ENCODE peak calls at places on chromosomes 6 and 20, in four cellular contexts. F is H1, N is GM12878, J is HepG2. Y is an unnamed sample.
A peak's percentile ranks its signal among the peaks of the same experiment; 100 is the strongest.

GRCh38 chr20:41030536-41031242 is 2.1 kb downstream of the TOP1 start:
- DNase-seq in F (no peak), N (no peak), J (peak; percentile 24), Y (no peak)

GRCh38 chr6:90868256-90868655 is 281.4 kb upstream of the MAP3K7 start:
- DNase-seq in F (no peak), N (no peak), J (no peak), Y (no peak)

GRCh38 chr20:50513169-50514034 is 3.2 kb downstream of the PTPN1 start:
- DNase-seq in F (no peak), N (no peak), J (no peak), Y (no peak)

GRCh38 chr6:116251568-116252384 is 2.1 kb downstream of the TSPYL4 start:
- DNase-seq in F (no peak), N (no peak), J (no peak), Y (no peak)

GRCh38 chr20:49985617-49986016 is 2.8 kb downstream of the SNAI1 start:
- DNase-seq in F (no peak), N (no peak), J (no peak), Y (no peak)

GRCh38 chr6:7417684-7418083 is 28.1 kb downstream of the RIOK1 start:
- DNase-seq in F (no peak), N (no peak), J (no peak), Y (peak; percentile 38)

GRCh38 chr6:164928041-164928321 is 381.4 kb downstream of the C6orf118 start:
- DNase-seq in F (no peak), N (no peak), J (no peak), Y (no peak)

GRCh38 chr6:33410711-33411631 is at the start of gene PHF1:
- DNase-seq in F (peak; percentile 74), N (no peak), J (no peak), Y (peak; percentile 94)

GRCh38 chr20:36507746-36508145 is 33.6 kb upstream of the MYL9 start:
- DNase-seq in F (no peak), N (no peak), J (no peak), Y (no peak)

GRCh38 chr20:44762466-44763140 is 16.9 kb downstream of the KCNK15 start:
- DNase-seq in F (no peak), N (no peak), J (no peak), Y (peak; percentile 76)

GRCh38 chr6:159761135-159761872 is 541 bp upstream of the ACAT2 start:
- DNase-seq in F (peak; percentile 59), N (no peak), J (peak; percentile 14), Y (peak; percentile 36)

GRCh38 chr6:145151624-145152023 is 583.7 kb downstream of the EPM2A start:
- DNase-seq in F (no peak), N (no peak), J (no peak), Y (no peak)

GRCh38 chr6:143441680-143442359 is 8.7 kb downstream of the ADAT2 start:
- DNase-seq in F (no peak), N (no peak), J (no peak), Y (no peak)

GRCh38 chr6:43823879-43824740 is 54.1 kb downstream of the VEGFA start:
- DNase-seq in F (no peak), N (no peak), J (peak; percentile 81), Y (no peak)

GRCh38 chr6:34027445-34027936 is 118.4 kb downstream of the GRM4 start:
- DNase-seq in F (peak; percentile 97), N (no peak), J (peak; percentile 30), Y (peak; percentile 88)

GRCh38 chr20:3239867-3240775 is 1.1 kb upstream of the SLC4A11 start:
- DNase-seq in F (peak; percentile 73), N (no peak), J (no peak), Y (no peak)

GRCh38 chr6:14664616-14665315 is 547.2 kb downstream of the CD83 start:
- DNase-seq in F (no peak), N (no peak), J (no peak), Y (peak; percentile 23)

GRCh38 chr20:37526238-37526838 is 1.3 kb downstream of the BLCAP start:
- DNase-seq in F (peak; percentile 61), N (no peak), J (peak; percentile 73), Y (peak; percentile 82)

GRCh38 chr6:165233089-165233488 is 76.3 kb downstream of the C6orf118 start:
- DNase-seq in F (no peak), N (no peak), J (no peak), Y (no peak)

GRCh38 chr20:32437391-32438074 is 79.4 kb downstream of the ASXL1 start:
- DNase-seq in F (no peak), N (no peak), J (peak; percentile 77), Y (peak; percentile 47)

GRCh38 chr20:32440069-32440757 is 82.1 kb downstream of the ASXL1 start:
- DNase-seq in F (no peak), N (no peak), J (no peak), Y (no peak)

GRCh38 chr20:32440758-32441078 is 82.6 kb downstream of the ASXL1 start:
- DNase-seq in F (no peak), N (no peak), J (no peak), Y (no peak)

GRCh38 chr20:32438331-32438858 is 80.3 kb downstream of the ASXL1 start:
- DNase-seq in F (no peak), N (no peak), J (no peak), Y (no peak)

DNA sequence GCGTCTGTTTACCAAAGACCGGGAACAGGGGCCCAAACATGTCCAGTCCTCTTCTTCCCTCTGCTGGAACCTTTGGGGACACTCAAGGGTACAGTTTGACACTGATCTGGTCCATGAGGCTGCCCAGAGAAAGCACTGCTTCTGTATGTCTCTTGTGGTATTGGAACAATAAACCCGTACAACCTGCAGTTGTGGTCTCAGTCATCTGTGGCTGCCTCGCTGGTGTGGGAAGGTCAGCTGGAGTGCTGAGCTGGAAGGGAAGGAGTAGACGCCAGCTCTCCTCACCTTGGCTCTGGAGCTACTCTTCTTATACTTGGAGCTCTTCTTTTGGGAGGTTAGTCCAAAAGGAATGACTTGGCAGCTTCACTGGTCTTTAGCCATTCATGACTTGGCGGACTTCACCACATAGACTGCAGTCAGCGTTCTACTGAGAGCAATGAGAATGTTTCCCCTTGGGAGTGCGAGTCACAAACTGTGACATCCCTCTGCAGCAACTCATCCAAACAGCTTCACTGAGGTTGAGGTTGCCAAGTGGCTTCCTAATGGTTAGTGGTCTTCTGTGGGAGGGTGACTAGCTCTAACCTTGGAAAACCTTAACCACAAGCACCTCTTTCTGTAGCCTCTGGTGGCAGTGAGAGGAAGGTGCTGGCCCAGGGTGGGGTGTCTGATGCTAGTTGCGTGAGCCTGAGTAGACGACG is 81.2 kb downstream of the ASXL1 start:
- DNase-seq in F (no peak), N (no peak), J (no peak), Y (no peak)
- TF ChIP-seq YY1 in F (no peak), N (no peak), J (no peak), Y (no peak)

DNA sequence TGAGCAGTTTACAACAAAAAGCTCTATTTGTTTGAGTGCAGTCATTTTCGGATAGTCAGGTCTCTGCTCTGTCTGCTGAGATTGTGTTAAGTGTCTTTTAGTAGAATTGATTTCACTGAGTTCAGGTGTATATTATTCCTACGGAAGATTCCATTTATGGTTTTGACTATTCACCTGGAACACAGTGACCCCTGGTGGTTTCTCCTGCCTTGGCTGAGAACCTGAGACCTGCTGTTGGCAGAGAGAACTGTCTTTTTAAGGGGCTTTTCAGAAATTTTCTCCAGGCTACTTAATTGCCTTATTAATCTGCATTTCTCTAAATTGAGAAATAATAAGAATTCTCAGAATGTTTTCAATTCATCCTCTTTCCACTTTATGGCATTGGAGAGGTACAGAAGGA is 508.0 kb downstream of the TBC1D32 start:
- DNase-seq in F (peak; percentile 62), N (no peak), J (peak; percentile 52), Y (peak; percentile 27)
- TF ChIP-seq TCF12 in F (no peak), N (no peak), J (no peak), Y (no peak)

GRCh38 chr20:52448513-52448912 is 256.9 kb upstream of the ZFP64 start:
- DNase-seq in F (no peak), N (no peak), J (no peak), Y (no peak)

GRCh38 chr20:52441708-52442107 is 250.1 kb upstream of the ZFP64 start:
- DNase-seq in F (no peak), N (no peak), J (no peak), Y (no peak)

GRCh38 chr20:52446421-52447231 is 255.0 kb upstream of the ZFP64 start:
- DNase-seq in F (no peak), N (no peak), J (no peak), Y (no peak)

DNA sequence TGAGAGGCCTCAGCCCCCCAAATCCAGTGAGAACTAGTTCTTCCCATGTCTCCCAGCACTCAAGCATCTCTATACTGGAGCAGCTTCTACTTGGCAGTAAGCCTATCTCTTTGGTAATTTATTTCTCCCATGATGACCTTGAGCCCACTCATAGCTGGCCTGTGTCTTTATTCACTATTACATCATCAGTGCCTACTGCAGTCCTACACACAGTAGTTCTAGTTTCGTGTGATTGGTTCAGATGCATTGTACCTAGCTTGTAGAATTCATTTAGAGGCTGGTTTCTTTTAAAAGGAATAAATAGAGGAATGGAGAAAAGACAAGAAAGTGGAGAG is 255.6 kb upstream of the ZFP64 start:
- DNase-seq in F (no peak), N (no peak), J (no peak), Y (no peak)
- TF ChIP-seq YY1 in F (no peak), N (no peak), J (no peak), Y (no peak)

GRCh38 chr20:32206383-32207210 is 946 bp downstream of the PLAGL2 start:
- DNase-seq in F (no peak), N (no peak), J (no peak), Y (peak; percentile 25)

GRCh38 chr20:32203556-32204484 is 3.7 kb downstream of the PLAGL2 start:
- DNase-seq in F (no peak), N (no peak), J (no peak), Y (no peak)

GRCh38 chr20:32204485-32205115 is 2.9 kb downstream of the PLAGL2 start:
- DNase-seq in F (no peak), N (no peak), J (no peak), Y (no peak)

GRCh38 chr20:32207211-32207625 is 325 bp downstream of the PLAGL2 start:
- DNase-seq in F (no peak), N (no peak), J (no peak), Y (no peak)

GRCh38 chr20:32205502-32206382 is 1.8 kb downstream of the PLAGL2 start:
- DNase-seq in F (no peak), N (no peak), J (no peak), Y (peak; percentile 54)
- TF ChIP-seq TCF12 in F (no peak), N (no peak), J (no peak), Y (no peak)

GRCh38 chr6:152380351-152380767 is 256.8 kb downstream of the SYNE1 start:
- DNase-seq in F (no peak), N (no peak), J (peak; percentile 9), Y (peak; percentile 16)
- TF ChIP-seq YY1 in F (no peak), N (no peak), J (no peak), Y (no peak)